ENCODE peak calls at places on chromosomes 6 and 20, in five cellular contexts. I, B, C, J and T are unnamed samples.
A peak's percentile ranks its signal among the peaks of the same experiment; 100 is the strongest.

GRCh38 chr6:109236140-109237081 is 141.1 kb downstream of the CEP57L1 start:
- DNase-seq in B (peak; percentile 17), I (no peak), J (no peak), C (no peak), T (no peak)

GRCh38 chr20:43781215-43781614 is 54.4 kb upstream of the GTSF1L start:
- DNase-seq in J (no peak), I (no peak), B (no peak), C (no peak), T (no peak)

GRCh38 chr6:119540417-119540816 is 190.9 kb upstream of the MAN1A1 start:
- DNase-seq in C (no peak), I (no peak), J (no peak), B (no peak), T (no peak)

GRCh38 chr6:27688014-27688586 is 215.2 kb upstream of the ZNF184 start:
- DNase-seq in B (peak; percentile 77), I (peak; percentile 42), C (peak; percentile 83), J (peak; percentile 59), T (peak; percentile 65)

GRCh38 chr6:135693971-135694370 is 157.5 kb upstream of the PDE7B start:
- DNase-seq in C (no peak), I (no peak), B (no peak), J (no peak), T (no peak)

GRCh38 chr6:163866192-163866591 is 451.7 kb downstream of the QKI start:
- DNase-seq in B (no peak), I (no peak), C (no peak), J (no peak), T (no peak)

GRCh38 chr6:79874531-79875132 is 72.7 kb downstream of the ELOVL4 start:
- DNase-seq in B (no peak), J (peak; percentile 92), C (no peak), I (no peak), T (no peak)

GRCh38 chr6:21898107-21898796 is 304.7 kb downstream of the SOX4 start:
- DNase-seq in I (no peak), J (no peak), C (no peak), B (no peak), T (no peak)

GRCh38 chr6:52537001-52537753 is 39.7 kb downstream of the TRAM2 start:
- DNase-seq in J (no peak), B (no peak), I (no peak), C (no peak), T (no peak)

GRCh38 chr6:122649701-122650100 is 39.5 kb downstream of the PKIB start:
- DNase-seq in I (no peak), B (no peak), J (no peak), C (no peak), T (no peak)

GRCh38 chr6:155472886-155473285 is 17.2 kb upstream of the NOX3 start:
- DNase-seq in C (no peak), I (no peak), B (no peak), J (no peak), T (no peak)

GRCh38 chr20:38610521-38610920 is 8.9 kb downstream of the ARHGAP40 start:
- DNase-seq in C (no peak), I (no peak), B (no peak), J (no peak), T (no peak)

GRCh38 chr6:111358454-111358853 is 124.6 kb downstream of the REV3L start:
- DNase-seq in B (no peak), I (no peak), J (no peak), C (no peak), T (no peak)

GRCh38 chr6:36323062-36323461 is 13.6 kb downstream of the BNIP5 start:
- DNase-seq in C (no peak), J (peak; percentile 21), I (no peak), B (no peak), T (peak; percentile 58)

GRCh38 chr6:9540534-9541126 is 874.2 kb downstream of the TFAP2A start:
- DNase-seq in J (peak; percentile 77), B (no peak), C (no peak), I (no peak), T (no peak)

GRCh38 chr20:25320035-25320800 is 70.4 kb downstream of the ABHD12 start:
- DNase-seq in J (no peak), I (no peak), C (no peak), B (no peak), T (no peak)

GRCh38 chr6:131652472-131652871 is 15.4 kb downstream of the ENPP3 start:
- DNase-seq in I (no peak), J (no peak), C (no peak), B (no peak), T (no peak)

GRCh38 chr20:49685809-49686208 is 27.9 kb downstream of the B4GALT5 start:
- DNase-seq in I (no peak), B (no peak), J (no peak), C (no peak), T (no peak)

GRCh38 chr20:18981956-18982539 is 168.5 kb downstream of the SCP2D1 start:
- DNase-seq in I (no peak), C (no peak), J (no peak), B (no peak), T (no peak)

GRCh38 chr20:3744806-3745685 is 12.6 kb downstream of the HSPA12B start:
- DNase-seq in C (no peak), B (peak; percentile 49), J (no peak), I (no peak), T (no peak)

GRCh38 chr6:131877999-131878789 is 70.4 kb downstream of the ENPP1 start:
- DNase-seq in B (no peak), C (no peak), I (no peak), J (no peak), T (no peak)

GRCh38 chr6:164057876-164058275 is 643.4 kb downstream of the QKI start:
- DNase-seq in J (no peak), C (no peak), B (no peak), I (no peak), T (no peak)

GRCh38 chr20:46348972-46349741 is 40.9 kb upstream of the CDH22 start:
- DNase-seq in J (peak; percentile 28), I (peak; percentile 33), B (no peak), C (no peak), T (peak; percentile 43)

GRCh38 chr6:37005061-37005810 is at the start of gene FGD2:
- DNase-seq in C (no peak), J (peak; percentile 60), I (no peak), B (no peak), T (no peak)

GRCh38 chr6:157823001-157823522 is at the start of gene SNX9:
- DNase-seq in C (peak; percentile 77), I (no peak), J (no peak), B (peak; percentile 45), T (peak; percentile 50)